ENCODE peak calls at places on chromosomes 6 and 20, in nine cellular contexts. Q, F, P, H, A, T, M, I and E are unnamed samples.

GRCh38 chr6:120993929-120994572 is 340.2 kb downstream of the TBC1D32 start:
- DNase-seq in A (no peak), M (no peak), F (no peak), I (no peak), P (no peak), T (no peak), H (no peak), Q (no peak), E (no peak)

GRCh38 chr6:43812850-43813584 is 43.0 kb downstream of the VEGFA start:
- DNase-seq in Q (no peak), F (no peak), I (no peak), P (no peak), A (no peak), H (no peak), T (no peak), M (peak; percentile 20), E (peak; percentile 13)

GRCh38 chr6:35489995-35490791 is 6.7 kb downstream of the TEAD3 start:
- DNase-seq in M (peak; percentile 71), H (peak; percentile 88), T (no peak), A (peak; percentile 91), F (peak; percentile 70), I (peak; percentile 91), Q (peak; percentile 90), P (no peak), E (no peak)

GRCh38 chr6:126788961-126789365 is 329.5 kb upstream of the RSPO3 start:
- DNase-seq in P (no peak), M (no peak), I (no peak), A (no peak), Q (no peak), T (no peak), F (no peak), H (no peak), E (no peak)

GRCh38 chr6:3202999-3203696 is 24.3 kb downstream of the TUBB2B start:
- DNase-seq in P (no peak), F (no peak), I (no peak), M (peak; percentile 83), A (no peak), Q (no peak), T (no peak), H (no peak), E (no peak)

GRCh38 chr20:5191829-5192569 is 65.2 kb downstream of the CDS2 start:
- DNase-seq in Q (peak; percentile 56), A (no peak), H (no peak), F (no peak), M (peak; percentile 87), T (peak; percentile 81), P (peak; percentile 82), I (no peak), E (no peak)

GRCh38 chr6:95649451-95649850 is 72.1 kb downstream of the MANEA start:
- DNase-seq in P (no peak), T (no peak), A (no peak), M (no peak), I (no peak), Q (no peak), H (no peak), F (no peak), E (no peak)

GRCh38 chr6:48667797-48668196 is 556.8 kb upstream of the PTCHD4 start:
- DNase-seq in Q (no peak), T (no peak), F (no peak), M (no peak), I (no peak), P (no peak), H (no peak), A (no peak), E (no peak)

GRCh38 chr6:137051790-137052472 is 7.2 kb upstream of the IL20RA start:
- DNase-seq in T (no peak), A (no peak), F (no peak), I (no peak), P (peak; percentile 62), M (no peak), Q (no peak), H (no peak), E (no peak)

GRCh38 chr6:128889870-128890269 is 6.9 kb downstream of the LAMA2 start:
- DNase-seq in F (no peak), A (no peak), I (no peak), Q (no peak), T (no peak), M (no peak), P (no peak), H (no peak), E (no peak)

GRCh38 chr6:37840143-37840939 is 20.8 kb downstream of the ZFAND3 start:
- DNase-seq in Q (no peak), M (no peak), H (no peak), I (no peak), T (no peak), P (no peak), A (no peak), F (no peak), E (no peak)

GRCh38 chr20:52943185-52943841 is 28.8 kb upstream of the TSHZ2 start:
- DNase-seq in F (no peak), A (no peak), P (peak; percentile 12), Q (no peak), I (no peak), M (peak; percentile 84), H (no peak), T (no peak), E (no peak)

GRCh38 chr20:59025511-59025910 is 6.3 kb downstream of the TUBB1 start:
- DNase-seq in P (no peak), A (no peak), F (no peak), M (no peak), H (no peak), I (no peak), T (no peak), Q (no peak), E (no peak)

GRCh38 chr6:33329058-33329457 is 11.5 kb upstream of the ZBTB22 start:
- DNase-seq in I (no peak), Q (no peak), A (no peak), M (no peak), H (no peak), T (no peak), F (no peak), P (peak; percentile 24), E (no peak)

DNA sequence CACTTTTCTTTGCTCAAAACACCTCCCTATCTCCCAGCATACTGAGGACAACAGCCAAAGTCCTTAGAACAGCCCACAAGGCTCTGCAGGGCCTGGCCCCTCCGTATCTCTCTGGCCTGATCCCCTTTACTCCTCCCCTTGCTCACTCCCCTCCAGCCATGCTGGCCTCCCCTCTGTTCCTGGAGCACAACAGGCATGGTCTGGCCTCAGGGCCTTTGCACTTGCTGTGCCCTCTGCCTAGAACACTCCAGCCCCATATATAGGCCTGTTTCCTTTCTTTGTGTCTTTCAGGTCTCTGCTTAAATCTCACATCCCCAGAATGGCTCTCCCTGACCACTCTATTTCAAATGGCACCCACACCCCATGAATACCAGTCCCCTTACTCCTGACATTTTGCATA is 62.7 kb downstream of the KCNB1 start:
- DNase-seq in M (no peak), A (no peak), H (no peak), T (no peak), Q (no peak), I (no peak), F (no peak), P (no peak), E (no peak)
- H3K27ac ChIP-seq in M (no peak overlapping the region), A (peak overlapping the region; percentile 41), H (peak overlapping the region; percentile 50), T (no peak overlapping the region), Q (peak overlapping the region; percentile 49), I (no peak overlapping the region), F (peak overlapping the region; percentile 61), P (no peak overlapping the region), E (no peak overlapping the region)

DNA sequence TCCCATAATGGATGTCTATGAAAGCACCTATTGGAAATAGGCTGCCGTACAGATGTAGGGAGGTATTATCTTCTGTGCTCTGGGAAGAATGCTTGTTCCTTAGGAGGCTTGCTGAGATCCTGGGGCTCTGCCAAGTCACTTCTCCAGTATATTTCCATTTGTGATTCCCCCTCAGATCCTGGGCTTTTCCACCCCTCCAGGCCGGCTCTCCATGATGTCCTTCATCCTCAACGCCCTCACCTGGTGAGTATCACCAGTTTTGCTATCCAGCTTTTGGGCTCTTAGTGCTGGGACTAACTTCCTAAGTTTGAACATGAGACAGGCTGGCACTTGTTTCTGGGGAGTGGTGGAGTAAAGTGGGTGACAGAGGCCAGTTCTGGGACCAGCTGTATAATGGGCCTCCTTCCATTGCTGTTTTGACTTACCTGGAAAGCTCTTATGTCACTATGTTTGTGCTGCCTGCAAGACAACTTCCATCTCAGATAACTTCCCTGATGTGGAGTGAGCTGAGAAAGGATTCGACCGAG is 2.6 kb downstream of the SYS1 start:
- DNase-seq in T (no peak), I (no peak), P (no peak), Q (no peak), F (no peak), A (no peak), H (no peak), M (no peak), E (no peak)
- H3K4me1 ChIP-seq in T (peaks cover 4% of the 10 kb centered on the region), I (no peaks in the 10 kb centered on the region), P (no peaks in the 10 kb centered on the region), Q (peaks cover 19% of the 10 kb centered on the region), F (peaks cover 12% of the 10 kb centered on the region), A (peaks cover 29% of the 10 kb centered on the region), H (peaks cover 18% of the 10 kb centered on the region), M (no peaks in the 10 kb centered on the region), E (peaks cover 53% of the 10 kb centered on the region)

GRCh38 chr6:7261030-7261841 is 51.8 kb downstream of the SSR1 start:
- DNase-seq in M (peak; percentile 87), Q (peak; percentile 87), A (peak; percentile 89), I (peak; percentile 92), F (peak; percentile 86), P (peak; percentile 95), T (peak; percentile 75), H (peak; percentile 89), E (peak; percentile 10)

GRCh38 chr6:7264041-7264440 is 49.0 kb downstream of the SSR1 start:
- DNase-seq in H (no peak), F (peak; percentile 50), I (peak; percentile 38), P (no peak), A (no peak), Q (no peak), M (no peak), T (no peak), E (no peak)

GRCh38 chr6:7260291-7261029 is 52.5 kb downstream of the SSR1 start:
- DNase-seq in T (no peak), I (peak; percentile 34), P (no peak), H (no peak), A (no peak), F (peak; percentile 47), M (no peak), Q (no peak), E (no peak)

GRCh38 chr6:7262746-7263335 is 50.2 kb downstream of the SSR1 start:
- DNase-seq in I (peak; percentile 37), H (no peak), M (no peak), A (no peak), F (peak; percentile 30), Q (no peak), T (no peak), P (no peak), E (no peak)

DNA sequence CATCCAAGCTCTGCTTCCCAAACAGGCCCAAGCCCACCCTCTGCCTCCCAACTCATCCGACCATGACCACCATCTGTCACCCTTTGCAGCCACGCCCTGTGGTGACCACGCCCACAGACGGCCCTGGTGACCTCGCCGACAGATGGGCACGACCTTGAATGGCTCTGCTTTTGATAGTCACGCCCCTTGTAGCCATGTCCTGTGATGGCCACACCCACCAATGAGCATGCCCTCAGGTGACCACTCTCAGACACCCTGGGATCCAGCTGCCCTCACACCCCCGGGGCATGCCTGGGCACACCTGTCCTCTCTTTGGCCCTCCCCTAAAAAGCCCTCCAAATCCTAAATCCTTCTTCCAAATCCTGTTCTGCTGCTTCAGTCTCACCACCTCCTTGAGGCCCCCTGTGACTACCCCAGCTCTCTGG is 51.0 kb downstream of the SSR1 start:
- DNase-seq in A (no peak), I (peak; percentile 52), F (peak; percentile 50), T (peak; percentile 50), M (no peak), P (no peak), H (no peak), Q (no peak), E (no peak)
- H3K4me3 ChIP-seq in A (no peak overlapping the region), I (no peak overlapping the region), F (peak overlapping the region; percentile 61), T (peak overlapping the region; percentile 56), M (peak overlapping the region; percentile 40), P (peak overlapping the region; percentile 75), H (peak overlapping the region; percentile 87), Q (peak overlapping the region; percentile 74), E (no peak overlapping the region)

GRCh38 chr20:33951171-33951570 is 42.5 kb upstream of the RALY start:
- DNase-seq in H (no peak), F (no peak), I (no peak), T (no peak), Q (no peak), A (no peak), M (no peak), P (no peak), E (no peak)
- H3K27ac ChIP-seq in H (no peak overlapping the region), F (no peak overlapping the region), I (no peak overlapping the region), T (no peak overlapping the region), Q (no peak overlapping the region), A (no peak overlapping the region), M (no peak overlapping the region), P (no peak overlapping the region), E (no peak overlapping the region)